ENCODE peak calls at places on chromosome 9, in six cellular contexts. K, Q, B, O, M and P are unnamed samples.

GRCh38 chr9:120284796-120285195 is 295.2 kb downstream of the CDK5RAP2 start:
- DNase-seq in K (no peak), Q (no peak), B (no peak), O (no peak), M (no peak), P (no peak)

GRCh38 chr9:136258299-136258625 is 12.7 kb upstream of the QSOX2 start:
- DNase-seq in K (no peak), Q (no peak), B (no peak), O (no peak), M (no peak), P (no peak)

GRCh38 chr9:137968235-137968634 is 90.7 kb downstream of the CACNA1B start:
- DNase-seq in K (no peak), Q (no peak), B (no peak), O (no peak), M (no peak), P (no peak)

GRCh38 chr9:97873410-97873809 is 20.4 kb downstream of the FOXE1 start:
- DNase-seq in K (no peak), Q (no peak), B (no peak), O (no peak), M (no peak), P (no peak)

GRCh38 chr9:117234178-117234577 is 180.7 kb downstream of the ASTN2 start:
- DNase-seq in K (no peak), Q (no peak), B (no peak), O (no peak), M (no peak), P (no peak)

GRCh38 chr9:138044485-138045383 is 167.2 kb downstream of the CACNA1B start:
- DNase-seq in K (no peak), Q (no peak), B (no peak), O (no peak), M (no peak), P (no peak)

GRCh38 chr9:19985081-19985480 is 196.2 kb upstream of the SLC24A2 start:
- DNase-seq in K (no peak), Q (no peak), B (no peak), O (no peak), M (no peak), P (no peak)

GRCh38 chr9:35729700-35730485 is 2.1 kb downstream of the TLN1 start:
- DNase-seq in K (no peak), Q (peak; percentile 89), B (peak; percentile 82), O (peak; percentile 95), M (peak; percentile 21), P (peak; percentile 93)

GRCh38 chr9:15113288-15113687 is 193.7 kb downstream of the TTC39B start:
- DNase-seq in K (no peak), Q (no peak), B (no peak), O (no peak), M (no peak), P (no peak)